ENCODE peak calls at places on chromosomes 16 and 17, in four cellular contexts. D, F, I and K are unnamed samples.
A peak's percentile ranks its signal among the peaks of the same experiment; 100 is the strongest.

GRCh38 chr16:90020838-90021382 is 1.7 kb upstream of the DBNDD1 start:
- DNase-seq in D (no peak), F (no peak), I (no peak), K (peak; percentile 17)

GRCh38 chr16:73028721-73029361 is 19.1 kb downstream of the ZFHX3 start:
- DNase-seq in D (no peak), F (no peak), I (no peak), K (no peak)

GRCh38 chr17:46916211-46916610 is 6.7 kb upstream of the GOSR2 start:
- DNase-seq in D (no peak), F (no peak), I (no peak), K (no peak)

GRCh38 chr17:48892940-48893645 is 506 bp downstream of the ATP5MC1 start:
- DNase-seq in D (no peak), F (no peak), I (no peak), K (no peak)

GRCh38 chr16:89981414-89981813 is 32.9 kb downstream of the DEF8 start:
- DNase-seq in D (no peak), F (no peak), I (no peak), K (no peak)

GRCh38 chr17:16313159-16314090 is 39.8 kb downstream of the CENPV start:
- DNase-seq in D (no peak), F (no peak), I (no peak), K (no peak)

GRCh38 chr17:50190278-50191069 is 11.0 kb downstream of the COL1A1 start:
- DNase-seq in D (no peak), F (no peak), I (no peak), K (no peak)

GRCh38 chr16:89924925-89925307 is 1.8 kb downstream of the TUBB3 start:
- DNase-seq in D (no peak), F (no peak), I (no peak), K (no peak)

GRCh38 chr16:67857547-67858233 is 10.2 kb upstream of the CENPT start:
- DNase-seq in D (peak; percentile 82), F (peak; percentile 40), I (peak; percentile 77), K (peak; percentile 79)

GRCh38 chr16:67544329-67544841 is 15.8 kb downstream of the RIPOR1 start:
- DNase-seq in D (no peak), F (no peak), I (no peak), K (no peak)

GRCh38 chr16:495127-495748 is 32.3 kb upstream of the CAPN15 start:
- DNase-seq in D (no peak), F (no peak), I (peak; percentile 59), K (no peak)

GRCh38 chr17:67460097-67460496 is 83.0 kb downstream of the PITPNC1 start:
- DNase-seq in D (no peak), F (no peak), I (no peak), K (no peak)

GRCh38 chr17:32490101-32490482 is 3.3 kb downstream of the CDK5R1 start:
- DNase-seq in D (no peak), F (no peak), I (no peak), K (no peak)

GRCh38 chr16:19694989-19695388 is 23.0 kb downstream of the KNOP1 start:
- DNase-seq in D (no peak), F (no peak), I (no peak), K (no peak)

GRCh38 chr17:42675348-42675983 is 1.3 kb downstream of the PLEKHH3 start:
- DNase-seq in D (no peak), F (peak; percentile 26), I (no peak), K (peak; percentile 62)

GRCh38 chr17:50297407-50297865 is 23.2 kb downstream of the TMEM92 start:
- DNase-seq in D (peak; percentile 79), F (peak; percentile 81), I (peak; percentile 81), K (peak; percentile 71)

GRCh38 chr16:61684566-61684965 is 351.7 kb downstream of the CDH8 start:
- DNase-seq in D (no peak), F (no peak), I (no peak), K (no peak)

GRCh38 chr17:48624544-48625501 is 1.3 kb downstream of the HOXB9 start:
- DNase-seq in D (no peak), F (no peak), I (no peak), K (no peak)

GRCh38 chr17:45260204-45260783 is 1.6 kb downstream of the SPATA32 start:
- DNase-seq in D (no peak), F (no peak), I (no peak), K (no peak)

GRCh38 chr17:50469005-50469605 is 425 bp upstream of the CHAD start:
- DNase-seq in D (no peak), F (no peak), I (no peak), K (no peak)

GRCh38 chr16:732936-733335 is 6.0 kb downstream of the HAGHL start:
- DNase-seq in D (no peak), F (no peak), I (no peak), K (no peak)

GRCh38 chr17:41965694-41966375 is 760 bp upstream of the CNP start:
- DNase-seq in D (peak; percentile 63), F (peak; percentile 91), I (peak; percentile 85), K (peak; percentile 44)

GRCh38 chr16:73172621-73173312 is 124.8 kb upstream of the ZFHX3 start:
- DNase-seq in D (peak; percentile 90), F (peak; percentile 87), I (peak; percentile 72), K (peak; percentile 86)

GRCh38 chr17:60292697-60293096 is 99.2 kb downstream of the USP32 start:
- DNase-seq in D (no peak), F (no peak), I (no peak), K (no peak)

GRCh38 chr17:68398731-68399637 is 58.3 kb downstream of the WIPI1 start:
- DNase-seq in D (peak; percentile 74), F (peak; percentile 59), I (peak; percentile 55), K (peak; percentile 50)

GRCh38 chr16:87297918-87298631 is 19.1 kb downstream of the C16orf95 start:
- DNase-seq in D (no peak), F (no peak), I (no peak), K (no peak)

GRCh38 chr16:49557070-49557446 is 183.5 kb downstream of the C16orf78 start:
- DNase-seq in D (no peak), F (no peak), I (no peak), K (no peak)

GRCh38 chr17:55496094-55496881 is 15.0 kb downstream of the SMIM36 start:
- DNase-seq in D (no peak), F (no peak), I (no peak), K (no peak)

GRCh38 chr16:68790944-68791343 is 52.4 kb upstream of the TANGO6 start:
- DNase-seq in D (no peak), F (no peak), I (no peak), K (no peak)

GRCh38 chr16:720990-721764 is at the start of gene ANTKMT:
- DNase-seq in D (peak; percentile 57), F (peak; percentile 65), I (peak; percentile 85), K (peak; percentile 68)

GRCh38 chr16:84121007-84121406 is 4.3 kb upstream of the MBTPS1 start:
- DNase-seq in D (no peak), F (no peak), I (no peak), K (no peak)

GRCh38 chr17:31754239-31754945 is 104.7 kb downstream of the COPRS start:
- DNase-seq in D (no peak), F (no peak), I (no peak), K (no peak)

GRCh38 chr16:66266436-66267286 is 99.8 kb upstream of the CDH5 start:
- DNase-seq in D (peak; percentile 83), F (no peak), I (no peak), K (peak; percentile 68)

GRCh38 chr17:40433551-40434384 is 9.5 kb upstream of the IGFBP4 start:
- DNase-seq in D (no peak), F (no peak), I (no peak), K (no peak)

GRCh38 chr16:2860826-2861567 is 3.0 kb upstream of the PRSS22 start:
- DNase-seq in D (no peak), F (no peak), I (no peak), K (no peak)

GRCh38 chr17:18004345-18004744 is 31.7 kb downstream of the DRC3 start:
- DNase-seq in D (no peak), F (no peak), I (no peak), K (no peak)

GRCh38 chr17:18006495-18007239 is 32.3 kb downstream of the ATPAF2 start:
- DNase-seq in D (no peak), F (no peak), I (no peak), K (no peak)

GRCh38 chr17:18005496-18005895 is 32.8 kb downstream of the DRC3 start:
- DNase-seq in D (no peak), F (no peak), I (no peak), K (no peak)

GRCh38 chr17:18002171-18002570 is 29.5 kb downstream of the DRC3 start:
- DNase-seq in D (no peak), F (no peak), I (no peak), K (no peak)

DNA sequence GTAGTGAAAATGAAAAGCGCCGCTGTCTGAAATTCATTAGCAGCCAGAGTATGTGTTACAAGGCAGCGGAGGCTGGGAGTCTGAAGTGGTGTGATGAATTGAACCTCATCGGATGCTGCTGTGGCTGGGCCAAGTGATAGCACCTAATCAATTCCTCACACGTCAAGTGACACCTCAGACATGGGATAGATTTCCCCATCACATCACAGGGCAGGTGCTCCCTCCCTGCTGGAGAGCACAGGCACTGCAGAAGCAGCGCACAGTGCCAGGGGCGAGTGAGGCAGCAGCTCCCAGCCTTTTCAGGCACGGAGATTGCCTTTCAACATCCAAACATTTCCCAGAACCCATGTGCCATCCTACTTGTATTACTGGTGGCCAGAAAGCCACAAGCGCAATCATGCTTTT is 32.2 kb downstream of the DRC3 start:
- DNase-seq in D (no peak), F (no peak), I (no peak), K (no peak)
- TF ChIP-seq CTCF in D (no peak), F (no peak), I (no peak), K (peak; percentile 43)

DNA sequence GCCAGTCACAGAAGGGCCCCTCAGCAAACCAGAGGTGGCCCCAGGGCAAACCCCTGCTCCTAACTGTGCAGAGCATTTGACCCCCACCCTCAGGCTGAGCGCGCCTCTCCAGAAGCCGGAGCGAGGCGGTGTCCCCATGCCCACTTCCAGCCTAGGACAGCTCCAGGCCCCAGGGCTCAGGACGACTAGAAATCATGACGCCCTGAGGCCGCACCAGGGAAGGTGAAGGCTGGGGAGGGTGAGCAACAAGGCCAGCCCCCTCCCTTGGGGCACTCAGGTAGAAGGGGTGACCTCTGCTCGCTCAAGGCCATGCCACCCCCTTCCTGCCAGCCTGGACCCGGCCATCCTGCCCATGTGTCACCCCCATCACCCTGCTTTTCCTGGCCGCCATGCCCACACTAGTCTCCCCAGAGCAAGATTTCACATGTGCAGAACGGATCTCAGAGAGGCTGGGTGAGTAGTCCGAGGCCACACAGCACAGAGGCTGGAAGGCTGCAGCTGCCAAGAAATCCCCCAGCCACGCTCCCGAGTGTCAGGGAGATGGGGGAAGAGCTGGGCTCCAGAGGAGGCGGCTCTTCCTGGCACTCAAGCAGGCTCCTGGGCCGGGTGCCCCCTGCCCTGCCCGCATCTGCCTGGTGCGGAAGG is 2.1 kb upstream of the PVALEF start:
- DNase-seq in D (no peak), F (no peak), I (no peak), K (no peak)
- H3K4me3 ChIP-seq in D (no peak overlapping the region), F (no peak overlapping the region), I (no peak overlapping the region), K (no peak overlapping the region)

GRCh38 chr16:85656351-85657266 is 32.1 kb downstream of the GINS2 start:
- DNase-seq in D (no peak), F (no peak), I (no peak), K (no peak)

GRCh38 chr16:85657267-85657650 is 31.5 kb downstream of the GINS2 start:
- DNase-seq in D (no peak), F (no peak), I (no peak), K (no peak)

GRCh38 chr16:85659336-85659735 is 29.4 kb downstream of the GINS2 start:
- DNase-seq in D (no peak), F (no peak), I (no peak), K (no peak)

GRCh38 chr16:85658504-85659326 is 30.0 kb downstream of the GINS2 start:
- DNase-seq in D (no peak), F (no peak), I (peak; percentile 8), K (no peak)

GRCh38 chr16:85657996-85658395 is 30.8 kb downstream of the GINS2 start:
- DNase-seq in D (no peak), F (no peak), I (no peak), K (no peak)
- H3K36me3 ChIP-seq in D (no peaks in the 10 kb centered on the region), F (no peaks in the 10 kb centered on the region), I (peaks cover 52% of the 10 kb centered on the region), K (peaks cover 29% of the 10 kb centered on the region)

GRCh38 chr16:56519459-56520250 is at the start of gene BBS2:
- DNase-seq in D (peak; percentile 83), F (peak; percentile 83), I (peak; percentile 91), K (peak; percentile 90)
- TF ChIP-seq CTCF in D (peak; percentile 9), F (peak; percentile 34), I (no peak), K (no peak)